ENCODE peak calls at places on chromosome 12, in four cellular contexts. G is GM12878, W is K562, B is HepG2. L is an unnamed sample.
A peak's percentile ranks its signal among the peaks of the same experiment; 100 is the strongest.

GRCh38 chr12:74641262-74641661 is 103.6 kb downstream of the ATXN7L3B start:
- DNase-seq in G (no peak), W (no peak), B (no peak), L (no peak)

GRCh38 chr12:91179315-91179714 is 3.3 kb downstream of the DCN start:
- DNase-seq in G (no peak), W (no peak), B (no peak), L (no peak)

GRCh38 chr12:47938594-47938993 is 24.8 kb upstream of the TMEM106C start:
- DNase-seq in G (no peak), W (no peak), B (no peak), L (no peak)

GRCh38 chr12:108307006-108307405 is 32.1 kb downstream of the CMKLR1 start:
- DNase-seq in G (no peak), W (no peak), B (no peak), L (no peak)

GRCh38 chr12:13652105-13652504 is 329.3 kb downstream of the GRIN2B start:
- DNase-seq in G (no peak), W (no peak), B (no peak), L (no peak)

GRCh38 chr12:55974308-55974724 is 438 bp downstream of the RAB5B start:
- DNase-seq in G (no peak), W (peak; percentile 67), B (peak; percentile 31), L (peak; percentile 79)

GRCh38 chr12:100987552-100988277 is 193.1 kb downstream of the ANO4 start:
- DNase-seq in G (peak; percentile 83), W (peak; percentile 65), B (peak; percentile 20), L (peak; percentile 80)

GRCh38 chr12:95881331-95881955 is 22.7 kb downstream of the SNRPF start:
- DNase-seq in G (no peak), W (no peak), B (no peak), L (no peak)

GRCh38 chr12:88553941-88554658 is 26.2 kb downstream of the KITLG start:
- DNase-seq in G (no peak), W (no peak), B (peak; percentile 62), L (no peak)

GRCh38 chr12:75974323-75975273 is 57.0 kb downstream of the PHLDA1 start:
- DNase-seq in G (no peak), W (no peak), B (peak; percentile 36), L (no peak)

GRCh38 chr12:115023279-115023678 is 339.3 kb upstream of the TBX3 start:
- DNase-seq in G (no peak), W (no peak), B (no peak), L (no peak)

GRCh38 chr12:4908694-4909396 is 860 bp upstream of the KCNA1 start:
- DNase-seq in G (no peak), W (no peak), B (no peak), L (peak; percentile 96)

GRCh38 chr12:47277972-47278448 is 198.3 kb upstream of the AMIGO2 start:
- DNase-seq in G (no peak), W (peak; percentile 81), B (no peak), L (no peak)

GRCh38 chr12:121799842-121800693 is 3.7 kb upstream of the SETD1B start:
- DNase-seq in G (no peak), W (peak; percentile 94), B (peak; percentile 84), L (peak; percentile 83)

GRCh38 chr12:32548691-32549412 is 130.2 kb upstream of the DNM1L start:
- DNase-seq in G (no peak), W (no peak), B (no peak), L (no peak)

GRCh38 chr12:130879212-130879686 is 7.4 kb downstream of the RAN start:
- DNase-seq in G (peak; percentile 69), W (peak; percentile 32), B (no peak), L (peak; percentile 23)

GRCh38 chr12:115466076-115466475 is 782.1 kb upstream of the TBX3 start:
- DNase-seq in G (no peak), W (no peak), B (no peak), L (no peak)

GRCh38 chr12:88693837-88694445 is 113.7 kb upstream of the KITLG start:
- DNase-seq in G (no peak), W (no peak), B (no peak), L (no peak)

GRCh38 chr12:82838123-82838522 is 151.4 kb downstream of the TMTC2 start:
- DNase-seq in G (no peak), W (no peak), B (no peak), L (no peak)

GRCh38 chr12:42565001-42565400 is 24.5 kb downstream of the PRICKLE1 start:
- DNase-seq in G (no peak), W (no peak), B (no peak), L (peak; percentile 17)

GRCh38 chr12:55034218-55034617 is 14.4 kb downstream of the NEUROD4 start:
- DNase-seq in G (no peak), W (no peak), B (no peak), L (no peak)

GRCh38 chr12:54394281-54394719 is 9.8 kb upstream of the ZNF385A start:
- DNase-seq in G (no peak), W (peak; percentile 87), B (peak; percentile 25), L (peak; percentile 96)

GRCh38 chr12:116222358-116222757 is 55.1 kb downstream of the MED13L start:
- DNase-seq in G (no peak), W (peak; percentile 64), B (peak; percentile 55), L (no peak)

GRCh38 chr12:65952737-65953209 is 128.5 kb downstream of the HMGA2 start:
- DNase-seq in G (no peak), W (no peak), B (peak; percentile 29), L (no peak)

GRCh38 chr12:20128926-20129325 is 239.4 kb upstream of the PDE3A start:
- DNase-seq in G (no peak), W (no peak), B (no peak), L (no peak)

GRCh38 chr12:32266756-32267155 is 132.6 kb upstream of the FGD4 start:
- DNase-seq in G (no peak), W (no peak), B (no peak), L (no peak)

GRCh38 chr12:65956056-65956738 is 131.9 kb downstream of the HMGA2 start:
- DNase-seq in G (no peak), W (no peak), B (no peak), L (no peak)

GRCh38 chr12:123957191-123957590 is 15.4 kb downstream of the CCDC92 start:
- DNase-seq in G (no peak), W (no peak), B (no peak), L (no peak)

GRCh38 chr12:117408161-117408791 is 46.9 kb upstream of the NOS1 start:
- DNase-seq in G (no peak), W (no peak), B (no peak), L (peak; percentile 63)

GRCh38 chr12:42485823-42486222 is 103.7 kb downstream of the PRICKLE1 start:
- DNase-seq in G (no peak), W (no peak), B (no peak), L (peak; percentile 85)

GRCh38 chr12:40099423-40099853 is 6.4 kb downstream of the SLC2A13 start:
- DNase-seq in G (no peak), W (peak; percentile 78), B (peak; percentile 10), L (no peak)
- H3K79me2 ChIP-seq in G (no peaks in the 10 kb centered on the region), W (peaks cover 85% of the 10 kb centered on the region), B (no peaks in the 10 kb centered on the region), L (peaks cover 81% of the 10 kb centered on the region)

DNA sequence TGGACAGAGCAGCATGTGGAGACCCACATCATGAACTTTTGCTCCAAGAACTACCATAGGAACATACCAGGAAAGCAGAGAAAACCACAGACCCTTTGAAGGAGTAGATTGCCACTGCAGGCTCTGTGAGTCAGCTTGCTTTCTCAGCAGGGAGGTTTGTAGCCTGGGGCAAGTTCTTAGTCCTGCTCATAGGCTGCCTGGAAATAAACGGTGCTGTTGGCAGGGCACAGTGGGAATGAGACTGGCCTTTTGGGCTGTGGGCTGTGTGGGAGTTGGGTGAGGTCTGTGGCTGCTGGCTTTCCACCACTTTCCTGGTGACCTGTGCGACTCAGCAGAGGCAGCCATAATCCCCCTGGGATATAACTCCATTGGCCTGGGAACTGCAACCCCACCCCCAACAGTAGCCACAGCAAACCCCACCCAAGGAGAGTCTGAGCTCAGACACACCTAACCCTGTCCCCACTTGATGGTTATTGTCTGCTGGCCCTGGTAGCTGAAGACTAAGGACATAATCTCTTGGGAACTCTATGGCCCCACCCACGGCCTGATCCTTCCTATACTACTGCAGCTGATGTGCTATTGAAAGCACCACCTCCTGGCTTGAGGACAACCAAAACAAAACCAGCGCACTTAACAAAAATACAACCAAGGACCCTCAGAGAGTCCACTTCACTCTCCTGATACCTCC is 192.1 kb upstream of the GARIN6 start:
- DNase-seq in G (no peak), W (no peak), B (no peak), L (peak; percentile 14)
- TF ChIP-seq JUNB in G (no peak), W (no peak), B (no peak), L (no peak)

GRCh38 chr12:2457215-2458112 is 337.3 kb upstream of the FKBP4 start:
- DNase-seq in G (no peak), W (peak; percentile 20), B (no peak), L (peak; percentile 12)
- TF ChIP-seq CTCF in G (no peak), W (peak; percentile 39), B (no peak), L (no peak)

GRCh38 chr12:110531741-110532333 is 29.7 kb downstream of the RAD9B start:
- DNase-seq in G (peak; percentile 96), W (no peak), B (no peak), L (no peak)

GRCh38 chr12:110536834-110537604 is 34.9 kb downstream of the RAD9B start:
- DNase-seq in G (no peak), W (no peak), B (no peak), L (no peak)

GRCh38 chr12:110533607-110534006 is 31.5 kb downstream of the RAD9B start:
- DNase-seq in G (no peak), W (no peak), B (peak; percentile 59), L (peak; percentile 17)

GRCh38 chr12:110532644-110533043 is 30.5 kb downstream of the RAD9B start:
- DNase-seq in G (no peak), W (no peak), B (no peak), L (no peak)

GRCh38 chr12:110534811-110535210 is 32.7 kb downstream of the RAD9B start:
- DNase-seq in G (no peak), W (no peak), B (no peak), L (no peak)
- H3K79me2 ChIP-seq in G (peaks cover 54% of the 10 kb centered on the region), W (no peaks in the 10 kb centered on the region), B (no peaks in the 10 kb centered on the region), L (no peaks in the 10 kb centered on the region)

GRCh38 chr12:49706351-49707126 is 666 bp downstream of the FMNL3 start:
- DNase-seq in G (no peak), W (peak; percentile 34), B (no peak), L (peak; percentile 65)

GRCh38 chr12:49705479-49706267 is 1.5 kb downstream of the FMNL3 start:
- DNase-seq in G (no peak), W (peak; percentile 53), B (peak; percentile 10), L (peak; percentile 46)

GRCh38 chr12:49707812-49708147 is 575 bp upstream of the FMNL3 start:
- DNase-seq in G (no peak), W (no peak), B (no peak), L (no peak)

GRCh38 chr12:49707127-49707811 is at the start of gene FMNL3:
- DNase-seq in G (peak; percentile 82), W (peak; percentile 98), B (peak; percentile 72), L (peak; percentile 96)

GRCh38 chr12:49708851-49709250 is 1.6 kb upstream of the FMNL3 start:
- DNase-seq in G (no peak), W (no peak), B (no peak), L (no peak)
- TF ChIP-seq JUNB in G (no peak), W (no peak), B (no peak), L (no peak)

DNA sequence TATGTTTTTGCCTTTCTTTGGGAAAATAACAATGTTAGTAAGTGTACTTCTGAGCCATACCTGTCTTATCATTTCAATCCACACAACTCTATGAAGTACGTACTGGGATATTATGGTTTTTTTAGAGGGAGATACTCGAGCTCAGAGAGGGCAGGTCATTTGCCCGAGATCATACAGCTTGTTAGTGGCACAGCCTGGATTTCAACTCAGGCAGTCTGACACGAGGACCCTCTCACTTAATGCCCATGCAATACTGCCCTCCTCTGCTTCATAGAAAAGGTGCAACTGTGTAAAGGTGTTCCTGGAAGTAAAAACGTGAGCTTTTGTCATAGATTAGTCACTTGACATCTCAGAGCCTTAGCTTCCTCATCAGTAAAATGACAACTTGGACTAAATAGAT is 128.0 kb downstream of the NDUFA12 start:
- DNase-seq in G (peak; percentile 86), W (peak; percentile 21), B (peak; percentile 21), L (peak; percentile 63)
- TF ChIP-seq CTCF in G (peak; percentile 83), W (peak; percentile 14), B (peak; percentile 58), L (peak; percentile 55)

L was measured in GM23338.